ENCODE peak calls at places on chromosome 4, in seven cellular contexts. X is HCT116, O is thoracic aorta, Y is stomach, C is neural progenitor cell, L is heart right ventricle, K is cardiac muscle cell. U is an unnamed sample.
A peak's percentile ranks its signal among the peaks of the same experiment; 100 is the strongest.

GRCh38 chr4:174408841-174409552 is 113.3 kb downstream of the HPGD start:
- DNase-seq in X (no peak), O (no peak), Y (no peak), C (no peak), L (no peak), K (no peak), U (no peak)

GRCh38 chr4:126794363-126794762 is 838.4 kb upstream of the INTU start:
- DNase-seq in X (no peak), O (no peak), Y (no peak), C (no peak), L (no peak), K (no peak), U (peak; percentile 48)

GRCh38 chr4:126458993-126459392 is 1144.2 kb downstream of the FAT4 start:
- DNase-seq in X (no peak), O (no peak), Y (no peak), C (no peak), L (no peak), K (no peak), U (peak; percentile 8)

GRCh38 chr4:567457-568350 is 8.4 kb downstream of the TMEM271 start:
- DNase-seq in X (no peak), O (no peak), Y (no peak), C (no peak), L (no peak), K (no peak), U (no peak)

GRCh38 chr4:100076753-100077152 is 113.5 kb downstream of the DDIT4L start:
- DNase-seq in X (no peak), O (no peak), Y (no peak), C (no peak), L (no peak), K (no peak), U (no peak)

GRCh38 chr4:112664611-112665010 is 27.7 kb downstream of the LARP7 start:
- DNase-seq in X (no peak), O (no peak), Y (no peak), C (no peak), L (no peak), K (no peak), U (no peak)

GRCh38 chr4:4507923-4508322 is 33.9 kb downstream of the STX18 start:
- DNase-seq in X (peak; percentile 12), O (no peak), Y (no peak), C (no peak), L (no peak), K (no peak), U (no peak)

GRCh38 chr4:8725071-8725841 is 132.7 kb downstream of the CPZ start:
- DNase-seq in X (no peak), O (no peak), Y (peak; percentile 55), C (no peak), L (no peak), K (peak; percentile 28), U (no peak)

GRCh38 chr4:48228887-48229462 is 40.7 kb downstream of the TEC start:
- DNase-seq in X (no peak), O (no peak), Y (no peak), C (no peak), L (no peak), K (no peak), U (no peak)

GRCh38 chr4:145351162-145351561 is 130.5 kb upstream of the SMAD1 start:
- DNase-seq in X (no peak), O (no peak), Y (no peak), C (no peak), L (no peak), K (no peak), U (no peak)

GRCh38 chr4:7157140-7157488 is 35.2 kb upstream of the SORCS2 start:
- DNase-seq in X (no peak), O (no peak), Y (no peak), C (no peak), L (no peak), K (no peak), U (no peak)

GRCh38 chr4:134952305-134952704 is 750.7 kb upstream of the PABPC4L start:
- DNase-seq in X (no peak), O (no peak), Y (no peak), C (no peak), L (no peak), K (no peak), U (no peak)

GRCh38 chr4:78645853-78646757 is 94.5 kb downstream of the ANXA3 start:
- DNase-seq in X (no peak), O (peak; percentile 52), Y (peak; percentile 73), C (no peak), L (peak; percentile 44), K (no peak), U (peak; percentile 97)

GRCh38 chr4:113997206-113997605 is 17.8 kb upstream of the ARSJ start:
- DNase-seq in X (no peak), O (no peak), Y (no peak), C (no peak), L (no peak), K (no peak), U (no peak)

GRCh38 chr4:176261481-176261880 is 7.5 kb downstream of the ASB5 start:
- DNase-seq in X (no peak), O (no peak), Y (no peak), C (no peak), L (no peak), K (no peak), U (peak; percentile 95)

GRCh38 chr4:30536231-30536630 is 183.9 kb upstream of the PCDH7 start:
- DNase-seq in X (no peak), O (no peak), Y (no peak), C (no peak), L (no peak), K (no peak), U (peak; percentile 53)

GRCh38 chr4:25376754-25377571 is at the start of gene ANAPC4:
- DNase-seq in X (peak; percentile 83), O (peak; percentile 82), Y (peak; percentile 96), C (peak; percentile 97), L (peak; percentile 98), K (peak; percentile 95), U (peak; percentile 91)

GRCh38 chr4:182916483-182917181 is 554 bp downstream of the DCTD start:
- DNase-seq in X (no peak), O (no peak), Y (peak; percentile 65), C (no peak), L (peak; percentile 62), K (peak; percentile 52), U (peak; percentile 79)

GRCh38 chr4:54872246-54872645 is 214.5 kb downstream of the KIT start:
- DNase-seq in X (no peak), O (no peak), Y (no peak), C (no peak), L (no peak), K (no peak), U (no peak)

GRCh38 chr4:26866781-26867180 is 6.1 kb downstream of the STIM2 start:
- DNase-seq in X (no peak), O (no peak), Y (no peak), C (no peak), L (no peak), K (no peak), U (no peak)
- H3K4me1 ChIP-seq in X (peaks cover 4% of the 10 kb centered on the region), O (peaks cover 19% of the 10 kb centered on the region), Y (peaks cover 67% of the 10 kb centered on the region), C (peaks cover 42% of the 10 kb centered on the region), L (peaks cover 51% of the 10 kb centered on the region), K (peaks cover 58% of the 10 kb centered on the region), U (no peaks in the 10 kb centered on the region)

DNA sequence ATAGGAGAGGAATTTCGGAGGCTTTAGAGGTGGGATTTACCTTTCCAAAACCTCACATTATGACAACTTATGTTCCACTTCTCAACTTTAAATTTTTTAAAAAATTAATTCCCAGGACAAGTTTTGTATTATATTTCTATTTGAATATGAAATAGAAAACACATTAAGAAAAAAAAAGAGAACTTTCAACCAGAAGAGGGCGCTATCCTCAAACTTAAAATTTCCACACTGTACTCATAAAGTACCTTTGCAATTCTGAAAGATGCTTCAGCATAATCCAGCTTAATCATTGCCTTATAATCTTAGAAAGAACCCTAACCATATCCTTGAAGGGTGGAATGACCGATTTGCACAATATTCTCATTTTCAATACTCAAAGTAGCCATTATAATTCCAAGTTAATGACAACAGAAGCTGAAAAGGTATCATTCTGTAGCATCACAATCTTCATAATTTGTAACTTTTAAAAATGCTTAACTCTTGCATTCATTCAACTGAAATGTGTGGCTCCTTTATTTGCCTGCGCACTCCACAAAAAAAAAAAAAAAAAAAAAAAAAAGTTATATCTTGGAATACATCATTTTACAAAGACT is 158.0 kb downstream of the KCNIP4 start:
- DNase-seq in X (peak; percentile 16), O (no peak), Y (no peak), C (peak; percentile 10), L (no peak), K (peak; percentile 54), U (peak; percentile 36)
- TF ChIP-seq CTCF in X (peak; percentile 22), O (peak; percentile 32), Y (peak; percentile 38), C (peak; percentile 79), L (peak; percentile 40), K (peak; percentile 38), U (peak; percentile 39)

DNA sequence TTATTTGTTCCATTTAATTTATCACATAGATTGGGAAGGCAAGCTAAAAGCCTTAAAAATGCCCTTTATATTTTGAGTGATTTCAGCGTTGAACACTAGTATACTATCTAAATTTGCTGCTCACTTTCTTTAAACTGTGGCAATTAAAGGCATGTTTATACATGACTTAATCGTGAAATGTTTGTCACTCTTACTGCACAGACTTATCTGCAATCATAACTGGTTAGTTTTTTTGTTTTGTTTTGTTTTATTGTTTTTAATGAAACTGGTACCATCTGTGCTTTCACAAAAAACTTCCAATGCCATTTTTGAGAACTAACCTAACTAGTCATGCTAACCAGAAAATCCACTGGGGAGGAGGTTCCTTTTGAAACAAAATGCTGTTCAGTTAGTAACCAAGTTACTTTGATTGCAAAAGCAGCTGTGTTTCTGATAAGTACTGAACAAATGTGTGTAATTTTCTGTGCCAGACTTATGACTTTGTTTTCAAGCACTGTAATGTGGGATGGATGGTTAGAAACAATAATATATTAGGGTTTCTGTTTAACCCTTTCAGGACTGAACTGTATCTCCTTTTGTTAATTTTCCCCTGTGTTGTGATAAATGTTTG is 56.1 kb downstream of the CCKAR start:
- DNase-seq in X (no peak), O (no peak), Y (no peak), C (no peak), L (no peak), K (no peak), U (peak; percentile 28)
- H3K4me3 ChIP-seq in X (no peak overlapping the region), O (no peak overlapping the region), Y (no peak overlapping the region), C (no peak overlapping the region), L (no peak overlapping the region), K (no peak overlapping the region), U (no peak overlapping the region)

GRCh38 chr4:40190880-40191815 is 5.7 kb upstream of the RHOH start:
- DNase-seq in X (no peak), O (no peak), Y (no peak), C (no peak), L (no peak), K (no peak), U (no peak)
- H3K4me1 ChIP-seq in X (no peaks in the 10 kb centered on the region), O (no peaks in the 10 kb centered on the region), Y (peaks cover 55% of the 10 kb centered on the region), C (peaks cover 36% of the 10 kb centered on the region), L (no peaks in the 10 kb centered on the region), K (no peaks in the 10 kb centered on the region), U (no peaks in the 10 kb centered on the region)

GRCh38 chr4:1822568-1823544 is 29.8 kb downstream of the FGFR3 start:
- DNase-seq in X (no peak), O (no peak), Y (no peak), C (no peak), L (no peak), K (no peak), U (no peak)
- TF ChIP-seq CTCF in X (no peak), O (no peak), Y (no peak), C (no peak), L (no peak), K (no peak), U (no peak)

GRCh38 chr4:152644130-152644529 is 35.7 kb downstream of the TMEM154 start:
- DNase-seq in X (no peak), O (no peak), Y (no peak), C (no peak), L (no peak), K (no peak), U (no peak)
- H3K4me3 ChIP-seq in X (no peak overlapping the region), O (no peak overlapping the region), Y (no peak overlapping the region), C (no peak overlapping the region), L (no peak overlapping the region), K (no peak overlapping the region), U (no peak overlapping the region)